ENCODE peak calls at places on chromosomes 7 and 10, in six cellular contexts. V is H1, Q is H9, F is IMR-90, X is mesenchymal stem cell, S is mesendoderm. O is an unnamed sample.

GRCh38 chr10:7484456-7485266 is 73.8 kb upstream of the SFMBT2 start:
- DNase-seq in X (no peak), V (no peak), S (peak; percentile 62), F (no peak), Q (no peak), O (no peak)

GRCh38 chr10:14386202-14386593 is 55.5 kb upstream of the FRMD4A start:
- DNase-seq in Q (no peak), V (no peak), F (peak; percentile 96), X (peak; percentile 90), S (peak; percentile 78), O (no peak)

GRCh38 chr10:3830946-3831345 is 45.9 kb upstream of the KLF6 start:
- DNase-seq in V (no peak), X (peak; percentile 68), F (no peak), Q (no peak), S (peak; percentile 84), O (no peak)

GRCh38 chr10:117112220-117112619 is 25.9 kb downstream of the VAX1 start:
- DNase-seq in S (peak; percentile 10), V (no peak), F (no peak), Q (no peak), X (no peak), O (no peak)

GRCh38 chr10:121590772-121591171 is 7.5 kb downstream of the FGFR2 start:
- DNase-seq in Q (no peak), F (no peak), X (no peak), S (no peak), V (no peak), O (no peak)

GRCh38 chr10:110918633-110919348 is at the start of gene BBIP1:
- DNase-seq in F (peak; percentile 100), X (peak; percentile 100), Q (no peak), V (peak; percentile 90), S (peak; percentile 100), O (peak; percentile 99)

GRCh38 chr10:42367532-42368230 is 270.7 kb downstream of the ZNF33B start:
- DNase-seq in Q (no peak), F (peak; percentile 16), S (peak; percentile 80), X (no peak), V (no peak), O (peak; percentile 20)

GRCh38 chr7:37527109-37527508 is 78.4 kb upstream of the ELMO1 start:
- DNase-seq in X (no peak), S (no peak), Q (no peak), F (no peak), V (no peak), O (no peak)

GRCh38 chr10:97726636-97727178 is 10.2 kb upstream of the ZFYVE27 start:
- DNase-seq in Q (peak; percentile 88), X (peak; percentile 87), V (no peak), F (peak; percentile 85), S (peak; percentile 88), O (no peak)

GRCh38 chr7:158842486-158842885 is 13.2 kb upstream of the ESYT2 start:
- DNase-seq in V (no peak), Q (no peak), S (no peak), F (no peak), X (no peak), O (no peak)

GRCh38 chr10:100519321-100520051 is at the start of gene SEC31B:
- DNase-seq in Q (peak; percentile 84), V (peak; percentile 84), X (peak; percentile 44), F (no peak), S (peak; percentile 72), O (peak; percentile 54)

GRCh38 chr10:17387861-17388503 is 66.4 kb downstream of the ST8SIA6 start:
- DNase-seq in F (no peak), X (no peak), S (peak; percentile 77), Q (no peak), V (no peak), O (no peak)

GRCh38 chr7:88664630-88665233 is 94.8 kb upstream of the ZNF804B start:
- DNase-seq in S (peak; percentile 96), Q (peak; percentile 77), X (no peak), F (no peak), V (no peak), O (no peak)

GRCh38 chr10:91887075-91887899 is 22.0 kb downstream of the FGFBP3 start:
- DNase-seq in X (peak; percentile 69), Q (peak; percentile 98), S (peak; percentile 96), F (no peak), V (peak; percentile 90), O (peak; percentile 93)

GRCh38 chr10:90788987-90789386 is 68.9 kb downstream of the HTR7 start:
- DNase-seq in Q (no peak), X (no peak), F (no peak), V (no peak), S (no peak), O (no peak)

GRCh38 chr7:155276032-155276799 is 21.5 kb upstream of the INSIG1 start:
- DNase-seq in F (no peak), V (no peak), X (no peak), Q (no peak), S (no peak), O (no peak)

GRCh38 chr10:83769421-83769820 is 369.9 kb upstream of the GHITM start:
- DNase-seq in X (no peak), Q (no peak), F (no peak), V (no peak), S (no peak), O (no peak)

GRCh38 chr7:30474485-30474884 is 4.1 kb downstream of the NOD1 start:
- DNase-seq in S (no peak), V (peak; percentile 31), Q (no peak), F (no peak), X (no peak), O (no peak)

GRCh38 chr7:158016171-158017087 is 571.2 kb downstream of the PTPRN2 start:
- DNase-seq in V (peak; percentile 51), Q (no peak), S (peak; percentile 30), X (no peak), F (no peak), O (peak; percentile 42)

GRCh38 chr10:86730227-86730626 is 26.2 kb upstream of the BMPR1A start:
- DNase-seq in F (peak; percentile 6), V (no peak), S (no peak), X (no peak), Q (no peak), O (no peak)

GRCh38 chr7:73429622-73430505 is 3.7 kb upstream of the FZD9 start:
- DNase-seq in V (no peak), X (no peak), F (no peak), Q (no peak), S (no peak), O (no peak)

GRCh38 chr7:22858274-22858639 is 35.6 kb upstream of the TOMM7 start:
- DNase-seq in Q (no peak), V (no peak), F (no peak), X (no peak), S (no peak), O (no peak)

GRCh38 chr7:22854158-22855048 is 31.8 kb upstream of the TOMM7 start:
- DNase-seq in S (peak; percentile 95), X (peak; percentile 80), V (peak; percentile 88), F (peak; percentile 89), Q (peak; percentile 86), O (peak; percentile 58)

GRCh38 chr7:22855049-22855392 is 32.4 kb upstream of the TOMM7 start:
- DNase-seq in V (no peak), X (no peak), F (no peak), Q (no peak), S (no peak), O (no peak)

GRCh38 chr7:22858640-22859561 is 36.3 kb upstream of the TOMM7 start:
- DNase-seq in F (peak; percentile 99), Q (no peak), S (peak; percentile 70), V (no peak), X (peak; percentile 98), O (no peak)

DNA sequence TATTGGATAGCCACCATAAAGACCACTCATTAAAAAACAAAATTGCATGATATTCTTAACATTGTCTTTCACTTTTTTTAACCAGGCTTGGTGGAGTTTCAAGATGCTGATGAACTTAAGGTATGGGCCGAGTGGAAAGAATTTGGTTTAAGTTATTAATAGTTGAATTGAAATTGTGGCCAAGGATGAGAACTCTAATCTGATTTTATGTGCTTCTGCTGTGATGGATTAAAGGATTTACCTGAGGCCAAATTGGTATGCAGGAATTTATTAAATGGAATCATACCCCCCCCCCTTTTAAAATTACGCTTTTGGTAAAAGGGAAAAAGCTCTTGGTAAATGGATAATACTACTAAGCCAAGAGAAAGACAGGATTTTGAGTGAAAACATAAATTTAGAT is 33.8 kb upstream of the TOMM7 start:
- DNase-seq in X (no peak), S (no peak), F (no peak), V (no peak), Q (no peak), O (no peak)
- H3K9ac ChIP-seq in X (peak overlapping the region; percentile 99), S (peak overlapping the region; percentile 99), F (peak overlapping the region; percentile 10), V (no peak overlapping the region), Q (no peak overlapping the region), O (no peak overlapping the region)

GRCh38 chr7:2237109-2237602 is 4.4 kb upstream of the MAD1L1 start:
- DNase-seq in V (no peak), S (no peak), F (no peak), X (no peak), Q (no peak), O (no peak)
- H2BK120ac ChIP-seq in V (no peak overlapping the region), S (no peak overlapping the region), F (no peak overlapping the region), X (no peak overlapping the region), Q (no peak overlapping the region), O (no peak overlapping the region)

GRCh38 chr7:106179256-106179655 is 67.1 kb upstream of the SYPL1 start:
- DNase-seq in F (no peak), X (no peak), V (no peak), Q (no peak), S (no peak), O (no peak)

GRCh38 chr7:106176414-106177294 is 64.5 kb upstream of the SYPL1 start:
- DNase-seq in S (peak; percentile 90), F (peak; percentile 69), X (peak; percentile 79), Q (peak; percentile 93), V (peak; percentile 96), O (peak; percentile 84)

GRCh38 chr7:106177295-106177690 is 65.2 kb upstream of the SYPL1 start:
- DNase-seq in F (peak; percentile 24), S (no peak), X (peak; percentile 26), V (no peak), Q (no peak), O (no peak)

GRCh38 chr7:106178593-106179134 is 66.6 kb upstream of the SYPL1 start:
- DNase-seq in F (peak; percentile 57), X (no peak), Q (no peak), V (no peak), S (peak; percentile 24), O (no peak)

DNA sequence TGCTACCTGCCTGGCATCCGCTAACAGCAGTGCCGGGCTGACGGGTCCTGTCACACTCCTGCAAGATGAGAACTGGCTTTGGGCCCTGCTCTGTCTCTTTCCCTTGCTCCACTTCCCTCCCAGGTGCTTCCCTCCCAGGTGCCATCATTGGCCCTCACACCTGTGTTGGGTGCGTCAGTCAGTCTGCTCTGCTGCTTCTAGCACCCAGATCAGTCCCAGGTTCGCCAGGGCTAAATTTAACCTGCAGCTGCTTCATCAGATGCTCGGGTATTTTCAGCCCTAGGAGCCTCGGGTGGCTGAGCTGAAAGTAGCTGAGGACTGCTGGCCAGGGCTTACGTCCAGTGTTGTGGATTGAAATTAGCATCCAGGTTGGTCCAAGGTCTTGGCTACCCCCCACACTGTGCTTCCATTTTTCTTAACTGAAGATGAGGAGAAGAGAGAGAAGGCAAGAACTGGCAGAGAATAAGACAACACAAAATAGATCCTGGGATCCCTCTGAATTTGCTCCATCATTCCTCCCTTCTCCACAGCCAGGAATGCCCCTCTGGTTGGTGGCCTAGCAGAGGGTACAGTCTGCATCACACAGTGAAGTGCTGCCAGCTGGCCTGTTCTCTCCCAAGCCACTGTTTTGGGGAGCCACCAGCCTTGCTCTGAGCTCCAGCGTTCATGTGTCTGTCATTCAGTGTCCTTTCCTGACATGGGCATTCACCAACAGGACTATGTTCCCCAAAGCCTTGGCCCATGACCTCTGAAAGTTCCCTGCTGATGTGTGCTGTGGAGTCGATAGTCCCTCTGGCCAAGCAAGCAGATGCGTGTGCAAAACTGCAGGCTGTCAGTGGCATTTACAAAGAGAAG is 65.9 kb upstream of the SYPL1 start:
- DNase-seq in S (no peak), Q (no peak), F (no peak), V (no peak), X (no peak), O (no peak)
- H3K9ac ChIP-seq in S (no peak overlapping the region), Q (no peak overlapping the region), F (no peak overlapping the region), V (no peak overlapping the region), X (peak overlapping the region; percentile 53), O (no peak overlapping the region)

GRCh38 chr10:22003111-22003963 is at the start of gene DNAJC1:
- DNase-seq in F (peak; percentile 90), V (peak; percentile 100), Q (peak; percentile 99), X (peak; percentile 95), S (peak; percentile 99), O (peak; percentile 97)
- H2BK120ac ChIP-seq in F (no peak within 1 kb of the TSS), V (peak within 1 kb of the TSS; percentile 60), Q (no peak within 1 kb of the TSS), X (no peak within 1 kb of the TSS), S (no peak within 1 kb of the TSS), O (no peak within 1 kb of the TSS)